ENCODE peak calls at places on chromosome 15, in seven cellular contexts. One of them, this sample, is unnamed. For H3K4me1, the result is how much of the 10 kb centered on the place peaks cover.

GRCh38 chr15:81197688-81198281 is 1.1 kb downstream of the IL16 start:
- DNase-seq in mammary epithelial cell: no peak
- DNase-seq in kidney: no peak
- DNase-seq in cardiac muscle cell: no peak
- DNase-seq in tibial artery: no peak
- DNase-seq in lung: no peak
- DNase-seq in psoas muscle: no peak
- DNase-seq in this sample: no peak

GRCh38 chr15:69997701-69998273 is 99.9 kb downstream of the TLE3 start:
- DNase-seq in mammary epithelial cell: peak
- DNase-seq in kidney: peak
- DNase-seq in cardiac muscle cell: no peak
- DNase-seq in tibial artery: no peak
- DNase-seq in lung: peak
- DNase-seq in psoas muscle: peak
- DNase-seq in this sample: no peak

GRCh38 chr15:20340931-20341661 is 200.5 kb downstream of the GOLGA6L6 start:
- DNase-seq in mammary epithelial cell: peak
- DNase-seq in kidney: peak
- DNase-seq in cardiac muscle cell: peak
- DNase-seq in tibial artery: peak
- DNase-seq in lung: peak
- DNase-seq in psoas muscle: peak
- DNase-seq in this sample: no peak

GRCh38 chr15:42138968-42139386 is 17.5 kb downstream of the PLA2G4F start:
- DNase-seq in mammary epithelial cell: no peak
- DNase-seq in kidney: peak
- DNase-seq in cardiac muscle cell: no peak
- DNase-seq in tibial artery: peak
- DNase-seq in lung: no peak
- DNase-seq in psoas muscle: no peak
- DNase-seq in this sample: no peak

GRCh38 chr15:55277715-55278114 is 11.9 kb downstream of the RAB27A start:
- DNase-seq in mammary epithelial cell: no peak
- DNase-seq in kidney: no peak
- DNase-seq in cardiac muscle cell: no peak
- DNase-seq in tibial artery: no peak
- DNase-seq in lung: no peak
- DNase-seq in psoas muscle: no peak
- DNase-seq in this sample: no peak

GRCh38 chr15:51726302-51727073 is 11.0 kb downstream of the LYSMD2 start:
- DNase-seq in mammary epithelial cell: peak
- DNase-seq in kidney: no peak
- DNase-seq in cardiac muscle cell: peak
- DNase-seq in tibial artery: no peak
- DNase-seq in lung: no peak
- DNase-seq in psoas muscle: peak
- DNase-seq in this sample: no peak

GRCh38 chr15:101397521-101398003 is 91.9 kb downstream of the PCSK6 start:
- DNase-seq in mammary epithelial cell: no peak
- DNase-seq in kidney: no peak
- DNase-seq in cardiac muscle cell: no peak
- DNase-seq in tibial artery: no peak
- DNase-seq in lung: no peak
- DNase-seq in psoas muscle: no peak
- DNase-seq in this sample: no peak

GRCh38 chr15:83205725-83206324 is 1.8 kb downstream of the HDGFL3 start:
- DNase-seq in mammary epithelial cell: no peak
- DNase-seq in kidney: no peak
- DNase-seq in cardiac muscle cell: no peak
- DNase-seq in tibial artery: no peak
- DNase-seq in lung: no peak
- DNase-seq in psoas muscle: no peak
- DNase-seq in this sample: no peak

GRCh38 chr15:71228403-71228802 is 113.1 kb downstream of the THSD4 start:
- DNase-seq in mammary epithelial cell: no peak
- DNase-seq in kidney: no peak
- DNase-seq in cardiac muscle cell: peak
- DNase-seq in tibial artery: no peak
- DNase-seq in lung: no peak
- DNase-seq in psoas muscle: no peak
- DNase-seq in this sample: no peak

GRCh38 chr15:53072077-53072476 is 281.9 kb upstream of the ONECUT1 start:
- DNase-seq in mammary epithelial cell: peak
- DNase-seq in kidney: no peak
- DNase-seq in cardiac muscle cell: peak
- DNase-seq in tibial artery: no peak
- DNase-seq in lung: no peak
- DNase-seq in psoas muscle: no peak
- DNase-seq in this sample: peak

GRCh38 chr15:60017538-60018199 is 13.6 kb downstream of the FOXB1 start:
- DNase-seq in mammary epithelial cell: peak
- DNase-seq in kidney: no peak
- DNase-seq in cardiac muscle cell: no peak
- DNase-seq in tibial artery: no peak
- DNase-seq in lung: no peak
- DNase-seq in psoas muscle: no peak
- DNase-seq in this sample: no peak

GRCh38 chr15:58392611-58393161 is 39.1 kb upstream of the LIPC start:
- DNase-seq in mammary epithelial cell: peak
- DNase-seq in kidney: no peak
- DNase-seq in cardiac muscle cell: peak
- DNase-seq in tibial artery: no peak
- DNase-seq in lung: no peak
- DNase-seq in psoas muscle: no peak
- DNase-seq in this sample: no peak

GRCh38 chr15:48644827-48645557 is 517 bp downstream of the FBN1 start:
- DNase-seq in mammary epithelial cell: peak
- DNase-seq in kidney: peak
- DNase-seq in cardiac muscle cell: peak
- DNase-seq in tibial artery: peak
- DNase-seq in lung: no peak
- DNase-seq in psoas muscle: peak
- DNase-seq in this sample: peak

GRCh38 chr15:99481406-99481805 is 84.4 kb upstream of the MEF2A start:
- DNase-seq in mammary epithelial cell: no peak
- DNase-seq in kidney: no peak
- DNase-seq in cardiac muscle cell: no peak
- DNase-seq in tibial artery: no peak
- DNase-seq in lung: no peak
- DNase-seq in psoas muscle: no peak
- DNase-seq in this sample: no peak

GRCh38 chr15:58249646-58250312 is 111.6 kb downstream of the AQP9 start:
- DNase-seq in mammary epithelial cell: no peak
- DNase-seq in kidney: no peak
- DNase-seq in cardiac muscle cell: no peak
- DNase-seq in tibial artery: no peak
- DNase-seq in lung: no peak
- DNase-seq in psoas muscle: no peak
- DNase-seq in this sample: no peak

GRCh38 chr15:35061171-35062163 is 23.6 kb downstream of the NANOGP8 start:
- DNase-seq in mammary epithelial cell: no peak
- DNase-seq in kidney: no peak
- DNase-seq in cardiac muscle cell: no peak
- DNase-seq in tibial artery: no peak
- DNase-seq in lung: no peak
- DNase-seq in psoas muscle: no peak
- DNase-seq in this sample: no peak

GRCh38 chr15:48352474-48353072 is 21.3 kb downstream of the DUT start:
- DNase-seq in mammary epithelial cell: peak
- DNase-seq in kidney: no peak
- DNase-seq in cardiac muscle cell: peak
- DNase-seq in tibial artery: no peak
- DNase-seq in lung: peak
- DNase-seq in psoas muscle: no peak
- DNase-seq in this sample: no peak

GRCh38 chr15:77474310-77474986 is 53.8 kb downstream of the HMG20A start:
- DNase-seq in mammary epithelial cell: no peak
- DNase-seq in kidney: no peak
- DNase-seq in cardiac muscle cell: peak
- DNase-seq in tibial artery: no peak
- DNase-seq in lung: peak
- DNase-seq in psoas muscle: no peak
- DNase-seq in this sample: no peak

GRCh38 chr15:48062476-48062875 is 58.3 kb upstream of the SLC24A5 start:
- DNase-seq in mammary epithelial cell: no peak
- DNase-seq in kidney: no peak
- DNase-seq in cardiac muscle cell: no peak
- DNase-seq in tibial artery: no peak
- DNase-seq in lung: no peak
- DNase-seq in psoas muscle: no peak
- DNase-seq in this sample: no peak

GRCh38 chr15:83282859-83283812 is 1.3 kb downstream of the BNC1 start:
- DNase-seq in mammary epithelial cell: peak
- DNase-seq in kidney: peak
- DNase-seq in cardiac muscle cell: peak
- DNase-seq in tibial artery: no peak
- DNase-seq in lung: no peak
- DNase-seq in psoas muscle: peak
- DNase-seq in this sample: no peak

GRCh38 chr15:50906954-50907865 is 1.3 kb upstream of the AP4E1 start:
- DNase-seq in mammary epithelial cell: peak
- DNase-seq in kidney: no peak
- DNase-seq in cardiac muscle cell: no peak
- DNase-seq in tibial artery: no peak
- DNase-seq in lung: no peak
- DNase-seq in psoas muscle: no peak
- DNase-seq in this sample: no peak

GRCh38 chr15:41961014-41961518 is 11.3 kb downstream of the EHD4 start:
- DNase-seq in mammary epithelial cell: peak
- DNase-seq in kidney: no peak
- DNase-seq in cardiac muscle cell: no peak
- DNase-seq in tibial artery: no peak
- DNase-seq in lung: no peak
- DNase-seq in psoas muscle: no peak
- DNase-seq in this sample: no peak

GRCh38 chr15:63462053-63462452 is 42.3 kb upstream of the USP3 start:
- DNase-seq in mammary epithelial cell: no peak
- DNase-seq in kidney: no peak
- DNase-seq in cardiac muscle cell: no peak
- DNase-seq in tibial artery: no peak
- DNase-seq in lung: no peak
- DNase-seq in psoas muscle: no peak
- DNase-seq in this sample: no peak

GRCh38 chr15:89377842-89378698 is 43.4 kb upstream of the POLG start:
- DNase-seq in mammary epithelial cell: peak
- DNase-seq in kidney: peak
- DNase-seq in cardiac muscle cell: no peak
- DNase-seq in tibial artery: no peak
- DNase-seq in lung: no peak
- DNase-seq in psoas muscle: no peak
- DNase-seq in this sample: no peak
- H3K4me3 ChIP-seq in mammary epithelial cell: no peak
- H3K4me3 ChIP-seq in kidney: peak
- H3K4me3 ChIP-seq in cardiac muscle cell: peak
- H3K4me3 ChIP-seq in tibial artery: peak
- H3K4me3 ChIP-seq in lung: no peak
- H3K4me3 ChIP-seq in psoas muscle: peak
- H3K4me3 ChIP-seq in this sample: peak

DNA sequence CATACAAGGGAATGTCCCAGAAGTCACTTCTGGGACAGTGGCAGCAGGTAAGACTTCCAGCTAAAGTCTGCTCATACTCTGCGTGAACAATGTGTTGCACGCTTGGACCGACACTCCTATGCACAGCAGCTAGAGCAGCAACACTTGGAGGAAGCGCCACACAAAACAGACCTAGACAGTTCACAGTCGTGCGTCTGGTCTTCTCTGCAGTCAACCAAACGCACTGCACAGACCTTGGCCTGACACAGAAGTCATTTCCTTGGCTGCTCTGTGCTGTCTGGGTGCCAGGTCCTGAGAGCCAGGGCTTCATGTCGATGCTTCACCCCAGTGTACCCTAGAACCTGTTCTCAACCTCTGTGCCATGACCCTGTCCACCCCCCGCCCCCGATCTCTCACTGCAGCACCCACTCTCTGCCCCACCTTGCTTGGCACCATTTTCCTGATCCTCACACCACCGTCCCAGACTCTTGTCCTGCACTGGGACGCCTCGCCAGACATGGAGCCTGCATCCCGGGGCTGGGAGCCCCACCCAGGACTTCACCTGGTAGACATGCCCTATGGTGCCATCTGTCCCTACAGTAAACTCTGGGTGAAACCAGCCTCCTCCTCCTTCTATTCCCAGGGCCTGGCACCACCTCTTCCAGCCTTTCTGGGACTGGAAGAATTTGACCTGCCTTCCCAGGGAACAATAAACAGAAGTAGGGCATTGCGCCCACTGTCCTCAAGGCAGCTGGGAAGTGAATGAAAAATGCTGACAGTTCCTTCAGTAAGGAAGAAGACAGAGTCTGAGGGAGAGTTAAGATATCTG is 3.1 kb downstream of the ATP10A start:
- DNase-seq in mammary epithelial cell: no peak
- DNase-seq in kidney: no peak
- DNase-seq in cardiac muscle cell: no peak
- DNase-seq in tibial artery: peak
- DNase-seq in lung: peak
- DNase-seq in psoas muscle: no peak
- DNase-seq in this sample: no peak
- H3K4me1 ChIP-seq in mammary epithelial cell: under half
- H3K4me1 ChIP-seq in kidney: under half
- H3K4me1 ChIP-seq in cardiac muscle cell: under half
- H3K4me1 ChIP-seq in tibial artery: under half
- H3K4me1 ChIP-seq in lung: under half
- H3K4me1 ChIP-seq in psoas muscle: under half
- H3K4me1 ChIP-seq in this sample: under half

DNA sequence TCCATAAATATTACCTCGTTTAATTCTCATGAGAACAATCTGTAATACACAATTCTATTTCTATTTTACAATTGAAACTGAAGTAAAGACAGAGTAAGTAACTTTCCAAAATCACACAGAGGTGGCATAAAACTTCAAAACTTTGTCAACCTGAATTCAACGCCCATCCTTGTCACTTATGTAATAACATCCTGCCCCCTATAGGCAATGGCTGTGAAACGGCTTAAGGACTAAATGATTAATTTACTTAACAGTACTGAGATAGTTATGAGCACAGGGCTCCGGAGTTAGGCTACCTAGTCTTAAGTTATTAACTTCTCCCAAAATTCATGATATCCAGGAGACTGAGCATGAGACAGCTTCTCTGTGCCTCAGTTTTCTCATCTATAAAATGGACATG is 293.1 kb upstream of the CHRM5 start:
- DNase-seq in mammary epithelial cell: peak
- DNase-seq in kidney: no peak
- DNase-seq in cardiac muscle cell: peak
- DNase-seq in tibial artery: no peak
- DNase-seq in lung: no peak
- DNase-seq in psoas muscle: no peak
- DNase-seq in this sample: no peak
- TF ChIP-seq CTCF in mammary epithelial cell: peak
- TF ChIP-seq CTCF in kidney: peak
- TF ChIP-seq CTCF in cardiac muscle cell: peak
- TF ChIP-seq CTCF in tibial artery: peak
- TF ChIP-seq CTCF in lung: no peak
- TF ChIP-seq CTCF in psoas muscle: peak
- TF ChIP-seq CTCF in this sample: peak

DNA sequence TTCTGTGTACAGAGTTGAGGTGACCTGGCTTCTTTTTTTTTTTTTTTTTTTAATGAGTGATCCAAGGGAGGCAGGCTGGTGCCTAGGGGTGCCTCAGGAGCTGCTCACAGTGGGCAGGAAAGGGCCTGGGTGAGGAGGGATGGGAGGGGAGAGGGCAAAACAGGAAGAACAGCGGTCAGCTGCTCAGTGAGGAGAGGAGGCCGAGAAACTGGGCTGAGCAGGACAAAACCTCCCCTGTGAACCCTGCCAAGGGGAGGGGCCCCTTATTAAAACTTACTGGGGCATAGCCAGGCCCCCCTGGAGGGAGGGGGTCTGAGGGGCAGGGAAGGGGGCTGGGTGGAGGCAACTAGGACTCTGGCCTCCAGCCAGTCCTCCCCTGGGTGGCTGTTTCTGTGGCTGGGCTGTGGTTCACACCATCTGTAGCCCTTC is 3.5 kb downstream of the PLEKHO2 start:
- DNase-seq in mammary epithelial cell: no peak
- DNase-seq in kidney: peak
- DNase-seq in cardiac muscle cell: no peak
- DNase-seq in tibial artery: peak
- DNase-seq in lung: no peak
- DNase-seq in psoas muscle: peak
- DNase-seq in this sample: no peak
- H3K4me3 ChIP-seq in mammary epithelial cell: no peak
- H3K4me3 ChIP-seq in kidney: peak
- H3K4me3 ChIP-seq in cardiac muscle cell: no peak
- H3K4me3 ChIP-seq in tibial artery: peak
- H3K4me3 ChIP-seq in lung: peak
- H3K4me3 ChIP-seq in psoas muscle: peak
- H3K4me3 ChIP-seq in this sample: peak